ENCODE peak calls at places on chromosomes 16 and 17, in ten cellular contexts. One of them, this sample, is unnamed.

GRCh38 chr17:1069847-1070246 is 72.9 kb downstream of the TIMM22 start:
- DNase-seq in fibroblast of mammary gland: no peak
- DNase-seq in esophagus muscularis mucosa: no peak
- DNase-seq in SK-N-MC: no peak
- DNase-seq in adrenal gland: no peak
- DNase-seq in epithelial cell of proximal tubule: no peak
- DNase-seq in AG10803: no peak
- DNase-seq in CD8-positive, alpha-beta memory T cell: no peak
- DNase-seq in cardiac muscle cell: no peak
- DNase-seq in AG09309: no peak
- DNase-seq in this sample: no peak

GRCh38 chr16:51565149-51565548 is 414.1 kb upstream of the SALL1 start:
- DNase-seq in fibroblast of mammary gland: no peak
- DNase-seq in adrenal gland: no peak
- DNase-seq in esophagus muscularis mucosa: peak; percentile 2
- DNase-seq in AG09309: no peak
- DNase-seq in CD8-positive, alpha-beta memory T cell: no peak
- DNase-seq in cardiac muscle cell: no peak
- DNase-seq in epithelial cell of proximal tubule: no peak
- DNase-seq in SK-N-MC: no peak
- DNase-seq in AG10803: no peak
- DNase-seq in this sample: no peak

GRCh38 chr17:33385133-33385532 is 92.0 kb upstream of the ASIC2 start:
- DNase-seq in AG09309: no peak
- DNase-seq in esophagus muscularis mucosa: no peak
- DNase-seq in AG10803: no peak
- DNase-seq in epithelial cell of proximal tubule: no peak
- DNase-seq in CD8-positive, alpha-beta memory T cell: no peak
- DNase-seq in cardiac muscle cell: peak; percentile 63
- DNase-seq in fibroblast of mammary gland: no peak
- DNase-seq in adrenal gland: no peak
- DNase-seq in SK-N-MC: no peak
- DNase-seq in this sample: no peak

GRCh38 chr16:78375055-78375679 is 275.7 kb downstream of the WWOX start:
- DNase-seq in AG09309: no peak
- DNase-seq in fibroblast of mammary gland: no peak
- DNase-seq in esophagus muscularis mucosa: no peak
- DNase-seq in epithelial cell of proximal tubule: no peak
- DNase-seq in CD8-positive, alpha-beta memory T cell: no peak
- DNase-seq in AG10803: no peak
- DNase-seq in adrenal gland: no peak
- DNase-seq in cardiac muscle cell: no peak
- DNase-seq in SK-N-MC: no peak
- DNase-seq in this sample: no peak

GRCh38 chr17:59287887-59288286 is 43.6 kb upstream of the YPEL2 start:
- DNase-seq in AG09309: no peak
- DNase-seq in SK-N-MC: no peak
- DNase-seq in AG10803: no peak
- DNase-seq in CD8-positive, alpha-beta memory T cell: no peak
- DNase-seq in adrenal gland: no peak
- DNase-seq in cardiac muscle cell: no peak
- DNase-seq in fibroblast of mammary gland: no peak
- DNase-seq in epithelial cell of proximal tubule: no peak
- DNase-seq in esophagus muscularis mucosa: no peak
- DNase-seq in this sample: no peak

GRCh38 chr17:10547351-10547750 is 2.1 kb downstream of the MYH2 start:
- DNase-seq in cardiac muscle cell: no peak
- DNase-seq in fibroblast of mammary gland: peak; percentile 40
- DNase-seq in AG09309: no peak
- DNase-seq in AG10803: no peak
- DNase-seq in adrenal gland: no peak
- DNase-seq in esophagus muscularis mucosa: no peak
- DNase-seq in epithelial cell of proximal tubule: no peak
- DNase-seq in CD8-positive, alpha-beta memory T cell: no peak
- DNase-seq in SK-N-MC: no peak
- DNase-seq in this sample: no peak

GRCh38 chr17:38338053-38338452 is 5.7 kb downstream of the GPR179 start:
- DNase-seq in esophagus muscularis mucosa: no peak
- DNase-seq in CD8-positive, alpha-beta memory T cell: no peak
- DNase-seq in AG10803: no peak
- DNase-seq in adrenal gland: no peak
- DNase-seq in SK-N-MC: no peak
- DNase-seq in fibroblast of mammary gland: no peak
- DNase-seq in epithelial cell of proximal tubule: no peak
- DNase-seq in AG09309: no peak
- DNase-seq in cardiac muscle cell: no peak
- DNase-seq in this sample: no peak

GRCh38 chr16:83835972-83836566 is 28.3 kb downstream of the HSBP1 start:
- DNase-seq in epithelial cell of proximal tubule: no peak
- DNase-seq in fibroblast of mammary gland: peak; percentile 65
- DNase-seq in AG09309: peak; percentile 23
- DNase-seq in cardiac muscle cell: no peak
- DNase-seq in esophagus muscularis mucosa: no peak
- DNase-seq in SK-N-MC: peak; percentile 34
- DNase-seq in adrenal gland: no peak
- DNase-seq in CD8-positive, alpha-beta memory T cell: no peak
- DNase-seq in AG10803: peak; percentile 40
- DNase-seq in this sample: no peak

GRCh38 chr16:68247400-68247799 is 2.2 kb downstream of the PLA2G15 start:
- DNase-seq in cardiac muscle cell: no peak
- DNase-seq in fibroblast of mammary gland: no peak
- DNase-seq in AG09309: no peak
- DNase-seq in CD8-positive, alpha-beta memory T cell: no peak
- DNase-seq in esophagus muscularis mucosa: no peak
- DNase-seq in epithelial cell of proximal tubule: no peak
- DNase-seq in adrenal gland: no peak
- DNase-seq in AG10803: no peak
- DNase-seq in SK-N-MC: no peak
- DNase-seq in this sample: no peak

GRCh38 chr17:34755981-34756669 is 176.7 kb downstream of the TMEM132E start:
- DNase-seq in esophagus muscularis mucosa: no peak
- DNase-seq in epithelial cell of proximal tubule: no peak
- DNase-seq in AG09309: no peak
- DNase-seq in CD8-positive, alpha-beta memory T cell: no peak
- DNase-seq in cardiac muscle cell: no peak
- DNase-seq in fibroblast of mammary gland: no peak
- DNase-seq in SK-N-MC: no peak
- DNase-seq in adrenal gland: no peak
- DNase-seq in AG10803: no peak
- DNase-seq in this sample: no peak

GRCh38 chr17:4331614-4332013 is 34.9 kb downstream of the UBE2G1 start:
- DNase-seq in AG10803: no peak
- DNase-seq in AG09309: no peak
- DNase-seq in adrenal gland: peak; percentile 19
- DNase-seq in fibroblast of mammary gland: no peak
- DNase-seq in CD8-positive, alpha-beta memory T cell: no peak
- DNase-seq in epithelial cell of proximal tubule: no peak
- DNase-seq in cardiac muscle cell: peak; percentile 29
- DNase-seq in SK-N-MC: no peak
- DNase-seq in esophagus muscularis mucosa: no peak
- DNase-seq in this sample: no peak

GRCh38 chr17:5705081-5705875 is 121.0 kb upstream of the NLRP1 start:
- DNase-seq in cardiac muscle cell: peak; percentile 31
- DNase-seq in AG10803: peak; percentile 9
- DNase-seq in epithelial cell of proximal tubule: no peak
- DNase-seq in SK-N-MC: no peak
- DNase-seq in esophagus muscularis mucosa: no peak
- DNase-seq in AG09309: no peak
- DNase-seq in adrenal gland: no peak
- DNase-seq in fibroblast of mammary gland: no peak
- DNase-seq in CD8-positive, alpha-beta memory T cell: no peak
- DNase-seq in this sample: no peak

GRCh38 chr17:869067-869466 is 86.9 kb downstream of the MRM3 start:
- DNase-seq in epithelial cell of proximal tubule: no peak
- DNase-seq in adrenal gland: peak; percentile 86
- DNase-seq in AG10803: peak; percentile 82
- DNase-seq in cardiac muscle cell: no peak
- DNase-seq in esophagus muscularis mucosa: no peak
- DNase-seq in CD8-positive, alpha-beta memory T cell: no peak
- DNase-seq in SK-N-MC: no peak
- DNase-seq in AG09309: peak; percentile 47
- DNase-seq in fibroblast of mammary gland: peak; percentile 95
- DNase-seq in this sample: no peak

GRCh38 chr17:67506966-67507365 is 129.9 kb downstream of the PITPNC1 start:
- DNase-seq in AG10803: peak; percentile 69
- DNase-seq in CD8-positive, alpha-beta memory T cell: no peak
- DNase-seq in fibroblast of mammary gland: peak; percentile 84
- DNase-seq in cardiac muscle cell: no peak
- DNase-seq in esophagus muscularis mucosa: no peak
- DNase-seq in AG09309: no peak
- DNase-seq in SK-N-MC: no peak
- DNase-seq in epithelial cell of proximal tubule: no peak
- DNase-seq in adrenal gland: no peak
- DNase-seq in this sample: no peak

GRCh38 chr16:10128397-10129258 is 53.6 kb downstream of the GRIN2A start:
- DNase-seq in adrenal gland: no peak
- DNase-seq in SK-N-MC: no peak
- DNase-seq in epithelial cell of proximal tubule: no peak
- DNase-seq in esophagus muscularis mucosa: no peak
- DNase-seq in CD8-positive, alpha-beta memory T cell: no peak
- DNase-seq in fibroblast of mammary gland: no peak
- DNase-seq in AG10803: peak; percentile 72
- DNase-seq in AG09309: no peak
- DNase-seq in cardiac muscle cell: no peak
- DNase-seq in this sample: no peak

GRCh38 chr17:48457080-48457836 is 27.2 kb upstream of the SKAP1 start:
- DNase-seq in AG09309: no peak
- DNase-seq in epithelial cell of proximal tubule: no peak
- DNase-seq in SK-N-MC: no peak
- DNase-seq in adrenal gland: peak; percentile 70
- DNase-seq in AG10803: peak; percentile 43
- DNase-seq in cardiac muscle cell: peak; percentile 80
- DNase-seq in esophagus muscularis mucosa: no peak
- DNase-seq in fibroblast of mammary gland: peak; percentile 55
- DNase-seq in CD8-positive, alpha-beta memory T cell: peak; percentile 78
- DNase-seq in this sample: peak; percentile 60
- H3K4me3 ChIP-seq in AG09309: no peak overlapping the region
- H3K4me3 ChIP-seq in epithelial cell of proximal tubule: peak overlapping the region; percentile 46
- H3K4me3 ChIP-seq in SK-N-MC: peak overlapping the region; percentile 23
- H3K4me3 ChIP-seq in adrenal gland: no peak overlapping the region
- H3K4me3 ChIP-seq in AG10803: no peak overlapping the region
- H3K4me3 ChIP-seq in cardiac muscle cell: peak overlapping the region; percentile 4
- H3K4me3 ChIP-seq in esophagus muscularis mucosa: no peak overlapping the region
- H3K4me3 ChIP-seq in fibroblast of mammary gland: no peak overlapping the region
- H3K4me3 ChIP-seq in CD8-positive, alpha-beta memory T cell: peak overlapping the region; percentile 37
- H3K4me3 ChIP-seq in this sample: no peak overlapping the region

GRCh38 chr16:23140082-23140481 is 9.2 kb downstream of the USP31 start:
- DNase-seq in epithelial cell of proximal tubule: no peak
- DNase-seq in cardiac muscle cell: no peak
- DNase-seq in AG10803: no peak
- DNase-seq in fibroblast of mammary gland: no peak
- DNase-seq in CD8-positive, alpha-beta memory T cell: no peak
- DNase-seq in esophagus muscularis mucosa: no peak
- DNase-seq in AG09309: no peak
- DNase-seq in SK-N-MC: no peak
- DNase-seq in adrenal gland: no peak
- DNase-seq in this sample: no peak
- H3K4me3 ChIP-seq in epithelial cell of proximal tubule: no peak overlapping the region
- H3K4me3 ChIP-seq in cardiac muscle cell: no peak overlapping the region
- H3K4me3 ChIP-seq in AG10803: no peak overlapping the region
- H3K4me3 ChIP-seq in fibroblast of mammary gland: no peak overlapping the region
- H3K4me3 ChIP-seq in CD8-positive, alpha-beta memory T cell: no peak overlapping the region
- H3K4me3 ChIP-seq in esophagus muscularis mucosa: no peak overlapping the region
- H3K4me3 ChIP-seq in AG09309: no peak overlapping the region
- H3K4me3 ChIP-seq in SK-N-MC: no peak overlapping the region
- H3K4me3 ChIP-seq in adrenal gland: no peak overlapping the region
- H3K4me3 ChIP-seq in this sample: no peak overlapping the region

DNA sequence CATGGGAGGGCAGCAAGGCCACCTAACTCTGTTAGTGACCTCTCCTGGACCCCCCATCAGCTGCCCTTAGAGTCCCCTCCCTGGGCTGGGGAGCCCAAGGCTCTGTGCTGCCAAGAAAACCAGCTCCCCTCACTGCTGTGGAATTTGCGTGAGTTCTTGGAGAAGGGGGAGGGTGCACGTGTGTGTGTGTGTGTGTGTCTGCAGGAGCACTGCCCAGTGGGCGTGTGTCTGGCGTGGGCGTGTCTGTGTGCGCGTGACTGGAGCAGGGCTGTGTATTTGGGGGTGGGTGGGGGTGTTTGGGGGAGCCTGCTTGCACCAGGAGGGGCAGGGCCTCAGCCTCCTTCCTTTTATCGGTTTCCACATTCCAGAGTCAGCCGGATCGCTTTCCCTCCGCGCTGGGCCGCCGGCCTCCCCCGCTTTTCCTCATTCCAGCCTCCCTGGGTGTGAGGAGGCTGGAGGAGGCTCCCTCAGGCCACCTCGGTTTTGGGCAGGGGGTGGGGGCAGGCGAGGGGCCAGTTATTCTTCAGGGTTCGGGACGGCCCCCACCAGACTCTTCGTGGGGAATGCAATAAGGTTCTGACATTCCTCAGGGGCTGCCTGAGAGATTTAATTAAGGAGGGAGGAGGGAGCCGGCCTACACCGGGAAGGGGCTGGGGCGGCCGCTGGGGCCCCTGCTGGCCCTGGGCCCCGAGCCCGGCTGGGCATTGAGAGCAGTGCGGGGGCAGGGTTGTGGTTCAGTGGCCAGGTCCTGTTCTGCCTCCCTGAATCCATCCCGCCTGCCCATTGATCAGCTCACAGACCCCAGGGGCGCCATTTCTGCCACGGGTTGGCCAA is 2.5 kb downstream of the VASN start:
- DNase-seq in epithelial cell of proximal tubule: no peak
- DNase-seq in CD8-positive, alpha-beta memory T cell: no peak
- DNase-seq in cardiac muscle cell: peak; percentile 61
- DNase-seq in AG09309: peak; percentile 98
- DNase-seq in adrenal gland: peak; percentile 47
- DNase-seq in fibroblast of mammary gland: peak; percentile 95
- DNase-seq in SK-N-MC: no peak
- DNase-seq in esophagus muscularis mucosa: no peak
- DNase-seq in AG10803: peak; percentile 99
- DNase-seq in this sample: peak; percentile 81
- H3K4me3 ChIP-seq in epithelial cell of proximal tubule: peak overlapping the region; percentile 96
- H3K4me3 ChIP-seq in CD8-positive, alpha-beta memory T cell: no peak overlapping the region
- H3K4me3 ChIP-seq in cardiac muscle cell: no peak overlapping the region
- H3K4me3 ChIP-seq in AG09309: peak overlapping the region; percentile 99
- H3K4me3 ChIP-seq in adrenal gland: no peak overlapping the region
- H3K4me3 ChIP-seq in fibroblast of mammary gland: peak overlapping the region; percentile 89
- H3K4me3 ChIP-seq in SK-N-MC: peak overlapping the region; percentile 85
- H3K4me3 ChIP-seq in esophagus muscularis mucosa: peak overlapping the region; percentile 69
- H3K4me3 ChIP-seq in AG10803: peak overlapping the region; percentile 99
- H3K4me3 ChIP-seq in this sample: peak overlapping the region; percentile 65

DNA sequence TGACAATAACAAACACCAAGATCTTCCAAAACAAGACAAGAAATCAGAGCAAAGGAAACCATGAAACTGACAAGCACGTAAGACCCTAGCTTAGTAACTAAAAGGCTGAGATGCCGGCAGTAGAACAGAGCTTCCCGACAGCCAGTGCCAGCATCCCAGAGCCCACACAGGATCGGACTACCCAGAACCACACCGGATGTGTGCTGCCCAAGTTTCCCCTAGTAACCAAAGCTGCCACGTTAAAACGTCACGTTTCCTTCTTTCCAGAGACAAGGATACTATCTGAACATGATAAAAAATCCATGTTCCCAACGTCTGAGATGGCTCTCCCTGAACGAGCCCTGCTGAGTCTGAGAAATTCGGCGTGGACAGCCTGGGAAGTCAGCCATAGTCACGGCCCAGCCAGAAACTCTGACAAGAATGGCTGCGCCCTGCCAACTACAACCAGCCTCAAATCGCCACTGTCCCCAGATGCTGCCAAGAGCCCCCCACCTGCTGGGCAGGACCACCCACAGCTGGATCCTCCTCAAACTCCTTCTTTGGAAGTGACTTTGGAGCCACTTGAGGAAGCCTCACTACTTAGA is 16.9 kb downstream of the CCDC57 start:
- DNase-seq in cardiac muscle cell: no peak
- DNase-seq in SK-N-MC: no peak
- DNase-seq in fibroblast of mammary gland: no peak
- DNase-seq in esophagus muscularis mucosa: no peak
- DNase-seq in adrenal gland: no peak
- DNase-seq in AG09309: no peak
- DNase-seq in AG10803: no peak
- DNase-seq in CD8-positive, alpha-beta memory T cell: no peak
- DNase-seq in epithelial cell of proximal tubule: no peak
- DNase-seq in this sample: no peak
- H3K4me3 ChIP-seq in cardiac muscle cell: no peak overlapping the region
- H3K4me3 ChIP-seq in SK-N-MC: no peak overlapping the region
- H3K4me3 ChIP-seq in fibroblast of mammary gland: no peak overlapping the region
- H3K4me3 ChIP-seq in esophagus muscularis mucosa: no peak overlapping the region
- H3K4me3 ChIP-seq in adrenal gland: no peak overlapping the region
- H3K4me3 ChIP-seq in AG09309: no peak overlapping the region
- H3K4me3 ChIP-seq in AG10803: no peak overlapping the region
- H3K4me3 ChIP-seq in CD8-positive, alpha-beta memory T cell: no peak overlapping the region
- H3K4me3 ChIP-seq in epithelial cell of proximal tubule: no peak overlapping the region
- H3K4me3 ChIP-seq in this sample: no peak overlapping the region